ENCODE peak calls at places on chromosome 16, in ten cellular contexts. U is erythroblast, R is sigmoid colon, V is prostate gland, S is body of pancreas, P is tibial nerve, T is stomach, G is heart left ventricle, M is uterus, X is right lobe of liver. H is an unnamed sample.

GRCh38 chr16:88706965-88707871 is 915 bp downstream of the CTU2 start:
- DNase-seq in X (no peak), M (no peak), G (no peak), T (no peak), P (no peak), R (no peak), U (peak), S (no peak), V (no peak), H (no peak)

GRCh38 chr16:30949655-30950515 is 1.0 kb downstream of the ORAI3 start:
- DNase-seq in M (peak), R (peak), G (peak), V (peak), X (peak), U (peak), P (peak), S (peak), T (peak), H (peak)

GRCh38 chr16:67674851-67675578 is 8.4 kb downstream of the C16orf86 start:
- DNase-seq in X (peak), R (no peak), S (peak), U (no peak), V (no peak), G (no peak), T (no peak), P (no peak), M (no peak), H (peak)

GRCh38 chr16:68235105-68235881 is 634 bp downstream of the ESRP2 start:
- DNase-seq in S (peak), M (peak), U (no peak), T (peak), V (peak), P (no peak), R (peak), X (peak), G (peak), H (no peak)

GRCh38 chr16:11464241-11464640 is 119.0 kb downstream of the RMI2 start:
- DNase-seq in P (no peak), M (no peak), X (no peak), U (no peak), V (no peak), R (no peak), S (no peak), T (no peak), G (no peak), H (no peak)

GRCh38 chr16:48916566-48916965 is 306.6 kb upstream of the N4BP1 start:
- DNase-seq in S (no peak), U (no peak), P (no peak), T (no peak), X (no peak), G (no peak), R (no peak), V (no peak), M (no peak), H (no peak)

GRCh38 chr16:50627419-50627818 is 53.7 kb downstream of the SNX20 start:
- DNase-seq in M (peak), R (peak), G (peak), T (peak), S (no peak), X (no peak), V (peak), U (no peak), P (peak), H (no peak)

GRCh38 chr16:53219795-53220194 is 165.0 kb downstream of the CHD9 start:
- DNase-seq in G (no peak), U (no peak), X (no peak), P (no peak), T (no peak), M (no peak), S (no peak), R (no peak), V (no peak), H (no peak)

GRCh38 chr16:68644303-68644702 is 807 bp upstream of the CDH3 start:
- DNase-seq in R (no peak), X (no peak), P (no peak), T (no peak), M (no peak), U (no peak), G (no peak), V (no peak), S (no peak), H (no peak)

DNA sequence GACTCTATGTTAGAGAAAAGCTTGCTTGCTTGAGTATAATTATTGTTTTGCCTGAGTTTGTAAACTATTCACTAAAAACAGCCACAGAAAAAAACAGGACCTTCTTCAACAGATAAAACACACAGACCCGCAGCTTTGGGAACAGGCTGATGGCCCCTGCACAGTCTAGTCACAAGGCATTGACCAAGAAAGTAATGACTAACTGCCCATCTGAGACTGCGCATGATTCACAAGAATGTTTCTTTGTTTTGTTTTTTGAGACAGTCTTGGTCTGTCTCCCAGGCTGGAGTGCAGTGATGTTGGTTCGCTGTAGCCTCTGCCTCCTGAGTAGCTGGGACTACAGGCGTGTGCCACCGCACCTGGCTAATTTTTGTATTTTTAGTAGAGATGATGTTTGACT is 2.8 kb upstream of the ZKSCAN2 start:
- DNase-seq in P (no peak), T (no peak), V (no peak), M (no peak), G (no peak), R (no peak), U (no peak), X (no peak), S (no peak), H (no peak)
- TF ChIP-seq POLR2A in P (no peak), T (no peak), V (no peak), M (no peak), G (no peak), R (no peak), U (no peak), X (no peak), S (no peak), H (no peak)

DNA sequence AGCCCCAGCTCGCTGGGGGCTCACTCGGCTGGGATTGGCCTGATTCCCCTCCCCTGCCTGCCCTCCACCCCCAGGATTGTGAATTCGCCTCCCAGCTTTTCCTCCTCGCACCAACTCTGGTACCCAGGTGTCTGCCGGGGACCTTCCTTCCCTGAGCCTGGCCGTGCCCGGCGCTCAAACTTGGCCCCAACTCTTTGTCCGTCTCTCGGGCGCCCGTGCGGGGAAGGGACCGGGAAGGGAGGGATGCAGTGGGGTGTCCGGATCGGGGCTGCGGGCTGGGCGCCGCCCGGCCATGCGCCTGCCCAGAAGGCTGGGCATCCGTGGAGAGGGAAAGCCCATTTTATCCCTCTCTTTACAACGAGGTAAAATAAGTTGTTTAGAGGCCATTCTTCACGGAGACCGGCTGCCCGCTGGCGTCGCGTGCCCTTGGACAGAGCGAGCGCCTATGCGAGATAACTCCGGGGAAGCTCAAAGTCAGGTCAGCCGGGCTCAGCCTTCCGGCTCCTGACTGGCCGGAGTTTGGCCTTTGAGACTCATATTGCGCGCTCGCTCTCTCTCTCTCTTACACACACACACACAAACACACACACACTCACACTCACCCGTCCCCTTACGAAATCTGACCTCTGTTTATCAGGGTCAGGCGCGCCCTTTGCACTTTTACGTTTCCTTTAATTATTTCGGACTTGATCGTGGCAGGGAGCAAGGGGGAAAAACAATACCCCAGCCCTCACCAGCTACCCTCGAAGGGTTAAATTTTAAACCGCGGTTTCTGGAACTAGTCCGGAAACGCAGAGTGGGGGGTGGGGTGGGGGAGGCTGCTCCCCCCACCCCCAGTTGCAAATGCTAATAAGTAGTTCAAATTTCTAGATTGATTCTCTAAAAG is 798 bp upstream of the MAF start:
- DNase-seq in U (no peak), P (peak), R (peak), V (peak), X (peak), S (peak), M (peak), G (peak), T (peak), H (no peak)
- TF ChIP-seq POLR2A in U (no peak), P (peak), R (peak), V (peak), X (peak), S (peak), M (no peak), G (peak), T (no peak), H (no peak)

GRCh38 chr16:28538733-28539596 is at the start of gene NUPR1:
- DNase-seq in G (peak), M (peak), V (peak), T (peak), R (peak), P (peak), S (peak), U (no peak), X (peak), H (peak)
- TF ChIP-seq POLR2A in G (peak), M (peak), V (peak), T (no peak), R (peak), P (peak), S (peak), U (no peak), X (peak), H (no peak)

DNA sequence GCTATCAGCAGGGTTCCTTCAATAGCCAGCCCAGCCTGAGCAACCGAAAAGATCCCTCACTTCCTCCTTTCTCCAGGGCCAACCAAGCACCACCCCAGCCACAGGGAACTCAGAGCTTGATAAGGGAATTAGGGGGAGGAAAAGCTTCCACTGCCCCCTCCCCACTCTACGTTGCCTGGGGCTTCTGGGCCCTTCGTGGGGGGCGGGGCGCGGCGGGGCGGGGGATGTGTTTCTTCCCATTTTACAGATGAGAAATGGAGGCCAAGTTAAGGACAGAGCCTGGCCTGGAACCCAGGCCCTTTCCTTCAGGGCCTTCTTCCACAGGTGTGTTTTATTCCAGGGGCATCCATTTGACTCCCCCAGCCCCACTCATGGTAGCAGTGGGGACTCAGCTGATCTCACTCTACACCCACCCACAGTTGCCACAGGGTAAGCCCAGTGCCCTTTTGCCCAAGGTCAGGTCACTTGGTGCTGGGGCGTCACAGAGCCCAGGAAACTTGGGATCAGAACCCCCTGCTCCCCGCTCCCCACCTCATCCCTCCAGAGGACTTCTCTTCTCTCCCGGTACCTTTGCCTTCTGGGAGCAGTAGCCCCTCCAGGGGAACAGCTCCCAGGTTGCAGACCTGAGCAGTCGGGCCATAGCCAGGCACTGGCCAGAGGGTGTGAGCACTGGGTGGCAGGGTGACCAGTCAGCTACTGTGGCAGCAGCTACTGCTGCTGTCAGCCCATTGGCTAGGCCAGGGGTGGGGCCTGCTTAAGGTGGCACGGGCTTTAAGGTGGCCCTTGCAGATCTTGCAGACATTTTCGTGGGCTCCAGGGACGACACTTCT is at the start of gene LDHD:
- DNase-seq in U (peak), M (peak), P (peak), X (peak), T (peak), S (peak), G (peak), R (peak), V (peak), H (peak)
- TF ChIP-seq POLR2A in U (peak), M (peak), P (peak), X (peak), T (no peak), S (peak), G (peak), R (peak), V (peak), H (no peak)

GRCh38 chr16:1953734-1954133 is 755 bp downstream of the RPL3L start:
- DNase-seq in U (no peak), V (no peak), S (no peak), R (no peak), M (no peak), T (no peak), P (no peak), X (no peak), G (peak), H (no peak)

GRCh38 chr16:1949507-1949906 is 5.0 kb downstream of the RPL3L start:
- DNase-seq in V (no peak), R (no peak), M (no peak), T (no peak), S (no peak), P (no peak), U (no peak), X (no peak), G (no peak), H (no peak)

GRCh38 chr16:1950047-1950446 is 4.4 kb downstream of the RPL3L start:
- DNase-seq in T (no peak), R (no peak), V (no peak), U (no peak), M (no peak), X (no peak), P (no peak), G (no peak), S (no peak), H (no peak)

GRCh38 chr16:1947369-1947670 is 4.3 kb upstream of the MSRB1 start:
- DNase-seq in P (no peak), T (no peak), R (no peak), M (no peak), G (no peak), X (no peak), S (no peak), V (no peak), U (no peak), H (no peak)

GRCh38 chr16:1950559-1950958 is 3.9 kb downstream of the RPL3L start:
- DNase-seq in M (no peak), G (peak), T (no peak), V (no peak), S (no peak), P (no peak), U (no peak), R (no peak), X (no peak), H (no peak)
- TF ChIP-seq POLR2A in M (no peak), G (no peak), T (no peak), V (no peak), S (no peak), P (no peak), U (no peak), R (no peak), X (no peak), H (no peak)

GRCh38 chr16:85556456-85557082 is 56.6 kb upstream of the GSE1 start:
- DNase-seq in S (peak), V (peak), U (peak), G (peak), M (peak), T (peak), R (no peak), P (no peak), X (peak), H (peak)

GRCh38 chr16:85555549-85556455 is 57.3 kb upstream of the GSE1 start:
- DNase-seq in P (peak), M (peak), X (no peak), G (peak), R (no peak), U (peak), T (peak), S (peak), V (no peak), H (no peak)

GRCh38 chr16:85557083-85557975 is 55.8 kb upstream of the GSE1 start:
- DNase-seq in V (no peak), T (no peak), M (peak), P (no peak), S (peak), X (peak), U (peak), R (no peak), G (no peak), H (peak)

GRCh38 chr16:85560932-85561247 is 52.2 kb upstream of the GSE1 start:
- DNase-seq in X (no peak), M (no peak), G (no peak), R (no peak), T (no peak), S (no peak), P (no peak), V (no peak), U (no peak), H (no peak)

DNA sequence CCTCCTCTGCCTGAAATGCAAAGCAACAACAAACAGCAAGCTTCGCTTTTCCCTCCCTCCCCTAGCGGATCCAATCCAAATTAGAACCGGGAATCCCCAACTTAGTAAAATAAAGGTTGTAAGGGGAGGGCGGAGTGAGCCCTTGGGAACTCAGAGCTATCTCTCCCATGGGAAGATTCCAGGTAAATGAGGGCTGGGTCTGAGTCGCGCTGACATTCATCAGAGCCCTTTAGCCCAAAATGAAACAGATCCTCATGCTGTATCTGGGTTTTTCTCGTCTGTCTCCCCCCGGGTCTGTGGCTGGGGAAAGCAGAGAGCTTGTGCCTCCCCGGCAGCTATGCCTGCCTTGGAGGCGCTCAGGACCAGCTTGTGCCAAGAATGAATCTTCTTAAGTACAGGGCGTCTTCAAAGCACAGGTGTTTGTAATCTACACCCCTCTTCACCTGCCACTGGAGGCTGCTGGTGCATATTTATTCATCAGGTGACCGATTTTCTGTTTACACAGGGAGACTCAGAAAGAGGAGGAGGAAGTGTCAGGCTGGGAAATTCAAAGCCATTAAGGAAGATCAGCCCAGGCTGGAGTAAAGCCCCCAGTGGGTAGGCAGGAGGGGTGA is 55.0 kb upstream of the GSE1 start:
- DNase-seq in P (no peak), T (peak), G (no peak), X (no peak), M (no peak), S (peak), U (peak), V (peak), R (no peak), H (no peak)
- TF ChIP-seq POLR2A in P (no peak), T (no peak), G (no peak), X (no peak), M (no peak), S (peak), U (no peak), V (no peak), R (peak), H (no peak)

H was measured in H54.